ENCODE peak calls at places on chromosomes 16 and 17, in eight cellular contexts. P is ovary, V is endothelial cell of umbilical vein, C is left ventricle myocardium inferior, X is left lung, W is body of pancreas, L is heart right ventricle, Z is upper lobe of right lung. I is an unnamed sample.

GRCh38 chr17:79461041-79461440 is 149.8 kb downstream of the RBFOX3 start:
- DNase-seq in P (no peak), V (no peak), C (no peak), X (no peak), W (no peak), L (no peak), Z (no peak), I (no peak)

GRCh38 chr17:39722965-39723848 is 7.1 kb downstream of the MIEN1 start:
- DNase-seq in P (no peak), V (no peak), C (no peak), X (no peak), W (no peak), L (no peak), Z (no peak), I (no peak)

GRCh38 chr16:87812200-87812656 is 46.4 kb upstream of the KLHDC4 start:
- DNase-seq in P (no peak), V (no peak), C (no peak), X (no peak), W (peak; percentile 53), L (no peak), Z (no peak), I (no peak)

GRCh38 chr16:490768-491167 is 36.7 kb upstream of the CAPN15 start:
- DNase-seq in P (no peak), V (no peak), C (no peak), X (no peak), W (no peak), L (no peak), Z (no peak), I (no peak)

GRCh38 chr17:3956983-3957382 is 7.3 kb downstream of the ATP2A3 start:
- DNase-seq in P (no peak), V (no peak), C (no peak), X (no peak), W (peak; percentile 38), L (no peak), Z (no peak), I (no peak)

GRCh38 chr17:67376509-67376891 is 581 bp upstream of the PITPNC1 start:
- DNase-seq in P (no peak), V (no peak), C (no peak), X (no peak), W (peak; percentile 40), L (no peak), Z (no peak), I (no peak)

GRCh38 chr16:69031877-69032301 is 73.6 kb upstream of the HAS3 start:
- DNase-seq in P (no peak), V (no peak), C (no peak), X (no peak), W (peak; percentile 96), L (no peak), Z (no peak), I (no peak)

GRCh38 chr17:36203335-36203734 is 6.8 kb upstream of the CCL3L1 start:
- DNase-seq in P (no peak), V (no peak), C (no peak), X (no peak), W (no peak), L (no peak), Z (no peak), I (no peak)

GRCh38 chr16:869823-870641 is 69.5 kb upstream of the GNG13 start:
- DNase-seq in P (no peak), V (no peak), C (no peak), X (no peak), W (no peak), L (no peak), Z (no peak), I (no peak)

GRCh38 chr17:12288007-12288406 is 267.3 kb downstream of the MAP2K4 start:
- DNase-seq in P (no peak), V (no peak), C (no peak), X (no peak), W (no peak), L (no peak), Z (no peak), I (no peak)

GRCh38 chr17:22268214-22268911 is 576.0 kb downstream of the KCNJ18 start:
- DNase-seq in P (no peak), V (no peak), C (no peak), X (no peak), W (no peak), L (no peak), Z (peak; percentile 44), I (no peak)

GRCh38 chr16:50712568-50712914 is 19.1 kb downstream of the NOD2 start:
- DNase-seq in P (no peak), V (no peak), C (no peak), X (no peak), W (peak; percentile 43), L (no peak), Z (no peak), I (no peak)

GRCh38 chr17:12085076-12085949 is 64.6 kb downstream of the MAP2K4 start:
- DNase-seq in P (no peak), V (no peak), C (no peak), X (no peak), W (no peak), L (no peak), Z (no peak), I (no peak)

GRCh38 chr16:8996891-8997290 is 33.2 kb upstream of the USP7 start:
- DNase-seq in P (no peak), V (no peak), C (no peak), X (no peak), W (no peak), L (no peak), Z (no peak), I (no peak)

GRCh38 chr17:1490643-1491405 is 1.7 kb downstream of the MYO1C start:
- DNase-seq in P (peak; percentile 56), V (peak; percentile 59), C (peak; percentile 83), X (peak; percentile 79), W (peak; percentile 71), L (peak; percentile 79), Z (peak; percentile 91), I (no peak)

GRCh38 chr17:8062435-8062806 is 23.6 kb downstream of the ALOX15B start:
- DNase-seq in P (no peak), V (peak; percentile 60), C (no peak), X (no peak), W (no peak), L (no peak), Z (no peak), I (no peak)

GRCh38 chr17:78355701-78356100 is 4.2 kb downstream of the SOCS3 start:
- DNase-seq in P (no peak), V (no peak), C (no peak), X (no peak), W (no peak), L (no peak), Z (no peak), I (no peak)
- H3K4me1 ChIP-seq in P (peaks cover 24% of the 10 kb centered on the region), V (peaks cover 58% of the 10 kb centered on the region), C (peaks cover 92% of the 10 kb centered on the region), X (peaks cover 58% of the 10 kb centered on the region), W (peaks cover 74% of the 10 kb centered on the region), L (peaks cover 75% of the 10 kb centered on the region), Z (peaks cover 79% of the 10 kb centered on the region), I (peaks cover 66% of the 10 kb centered on the region)

GRCh38 chr16:75606507-75606906 is 16.6 kb downstream of the ADAT1 start:
- DNase-seq in P (no peak), V (no peak), C (no peak), X (no peak), W (no peak), L (no peak), Z (no peak), I (no peak)
- H3K4me1 ChIP-seq in P (no peaks in the 10 kb centered on the region), V (no peaks in the 10 kb centered on the region), C (no peaks in the 10 kb centered on the region), X (no peaks in the 10 kb centered on the region), W (no peaks in the 10 kb centered on the region), L (no peaks in the 10 kb centered on the region), Z (no peaks in the 10 kb centered on the region), I (no peaks in the 10 kb centered on the region)

DNA sequence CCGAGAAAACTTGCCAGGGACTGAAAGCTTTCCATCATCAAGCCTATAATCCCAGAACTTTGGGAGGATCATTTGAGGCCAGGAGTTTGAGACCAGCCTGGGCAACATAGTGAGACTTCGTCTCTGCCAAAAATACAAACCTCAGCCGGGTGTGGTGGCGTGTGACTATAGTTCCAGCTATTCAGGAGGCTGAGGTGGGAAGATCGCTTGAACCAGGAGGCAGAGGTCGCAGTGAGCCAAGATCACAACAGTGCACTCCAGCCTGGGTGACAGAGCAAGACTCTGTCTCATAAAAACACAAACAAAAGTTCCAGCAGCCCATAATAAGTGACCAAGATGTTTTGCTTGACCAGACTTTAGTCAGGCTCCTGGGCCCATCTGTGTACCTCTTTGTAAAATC is 1.9 kb downstream of the MEAK7 start:
- DNase-seq in P (no peak), V (no peak), C (no peak), X (peak; percentile 20), W (no peak), L (no peak), Z (peak; percentile 16), I (no peak)
- H3K4me1 ChIP-seq in P (peaks cover 10% of the 10 kb centered on the region), V (peaks cover 10% of the 10 kb centered on the region), C (peaks cover 30% of the 10 kb centered on the region), X (peaks cover 6% of the 10 kb centered on the region), W (peaks cover 18% of the 10 kb centered on the region), L (peaks cover 20% of the 10 kb centered on the region), Z (peaks cover 16% of the 10 kb centered on the region), I (peaks cover 20% of the 10 kb centered on the region)

DNA sequence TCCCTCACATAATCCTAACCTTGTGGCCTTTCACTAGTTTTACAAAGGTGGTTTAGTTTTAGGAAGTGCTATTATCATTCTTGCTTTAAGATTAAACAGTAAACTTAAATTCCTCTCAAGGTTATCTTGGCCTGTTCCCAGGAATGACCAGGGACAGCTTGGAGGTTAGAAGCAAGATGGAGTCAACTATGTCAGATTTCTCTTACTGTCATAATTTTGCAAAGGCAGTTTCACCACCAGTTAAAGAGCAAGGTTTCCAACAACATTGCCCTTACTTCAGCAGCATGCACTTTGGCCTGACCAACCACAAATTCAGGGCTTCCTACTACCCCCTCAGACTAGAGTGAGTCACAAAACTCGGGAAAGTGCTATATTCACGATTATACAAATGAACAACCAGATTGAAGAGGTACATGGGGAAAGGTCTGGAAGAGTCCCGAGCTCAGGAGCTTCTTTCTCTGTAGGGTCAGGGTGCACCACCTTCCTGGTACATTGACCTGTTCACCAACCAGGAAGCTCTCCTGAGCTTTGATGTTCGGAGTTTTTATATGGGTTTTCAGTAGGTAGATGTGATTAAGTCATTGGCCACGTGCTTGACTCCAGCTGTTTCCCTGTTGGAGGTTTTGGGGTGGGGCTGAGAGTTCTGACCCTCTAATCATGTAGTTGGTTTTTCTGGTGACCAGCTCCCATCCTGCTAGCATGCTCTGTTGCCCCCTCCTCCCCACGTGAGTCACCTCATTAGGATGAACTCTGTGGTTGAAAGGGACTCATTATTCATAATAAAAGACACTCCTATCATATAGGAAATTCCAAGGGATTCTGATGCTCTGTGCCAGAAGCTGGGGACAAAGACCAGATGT is 19.4 kb downstream of the RHOT1 start:
- DNase-seq in P (no peak), V (peak; percentile 34), C (no peak), X (no peak), W (no peak), L (no peak), Z (no peak), I (no peak)
- H3K4me1 ChIP-seq in P (no peaks in the 10 kb centered on the region), V (peaks cover 11% of the 10 kb centered on the region), C (peaks cover 43% of the 10 kb centered on the region), X (peaks cover 5% of the 10 kb centered on the region), W (no peaks in the 10 kb centered on the region), L (peaks cover 29% of the 10 kb centered on the region), Z (no peaks in the 10 kb centered on the region), I (no peaks in the 10 kb centered on the region)

GRCh38 chr17:2797226-2797625 is 988 bp downstream of the RAP1GAP2 start:
- DNase-seq in P (no peak), V (no peak), C (no peak), X (no peak), W (no peak), L (no peak), Z (no peak), I (no peak)
- H3K4me1 ChIP-seq in P (no peaks in the 10 kb centered on the region), V (no peaks in the 10 kb centered on the region), C (peaks cover 12% of the 10 kb centered on the region), X (no peaks in the 10 kb centered on the region), W (no peaks in the 10 kb centered on the region), L (peaks cover 10% of the 10 kb centered on the region), Z (no peaks in the 10 kb centered on the region), I (no peaks in the 10 kb centered on the region)

DNA sequence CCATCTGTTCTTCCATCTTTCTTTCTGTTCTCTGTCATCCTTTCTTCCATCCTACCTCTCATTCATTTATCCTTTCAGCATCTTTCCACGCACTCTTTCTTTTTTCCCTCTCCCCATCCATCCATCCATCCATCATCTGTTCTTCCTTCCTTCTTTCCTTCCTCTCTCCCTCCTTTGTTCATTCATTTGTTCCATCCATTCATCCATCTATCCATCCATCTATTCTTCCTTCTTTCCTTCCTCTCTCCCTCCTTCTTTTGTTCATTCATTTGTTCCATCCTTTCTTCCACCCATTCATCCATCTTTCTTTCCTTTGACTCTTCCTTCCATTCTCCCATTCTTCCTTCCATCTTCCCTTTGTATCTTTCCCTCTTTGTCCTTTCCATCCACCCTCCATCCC is 39.2 kb downstream of the ARHGAP23 start:
- DNase-seq in P (no peak), V (no peak), C (no peak), X (no peak), W (no peak), L (no peak), Z (no peak), I (no peak)
- H3K4me1 ChIP-seq in P (peaks cover 23% of the 10 kb centered on the region), V (peaks cover 45% of the 10 kb centered on the region), C (peaks cover 88% of the 10 kb centered on the region), X (peaks cover 12% of the 10 kb centered on the region), W (peaks cover 8% of the 10 kb centered on the region), L (peaks cover 66% of the 10 kb centered on the region), Z (peaks cover 33% of the 10 kb centered on the region), I (peaks cover 59% of the 10 kb centered on the region)